ENCODE peak calls at places on chromosomes 16 and 17, in six cellular contexts. L is effector memory CD4-positive, alpha-beta T cell; B is adrenal gland; G is IMR-90; T is PC-9; C is lung. Q is an unnamed sample.

GRCh38 chr17:58165981-58166380 is 801 bp upstream of the OR4D2 start:
- DNase-seq in T (no peak), G (no peak), L (no peak), C (no peak), B (no peak), Q (no peak)

GRCh38 chr17:62911106-62911505 is 54.9 kb upstream of the TANC2 start:
- DNase-seq in G (no peak), C (peak; percentile 11), B (no peak), T (no peak), L (no peak), Q (no peak)

GRCh38 chr17:73347355-73347754 is 35.6 kb upstream of the CDC42EP4 start:
- DNase-seq in G (no peak), L (no peak), C (no peak), B (no peak), T (no peak), Q (peak; percentile 49)

GRCh38 chr17:44108440-44109311 is 14.8 kb downstream of the HDAC5 start:
- DNase-seq in G (peak; percentile 98), B (peak; percentile 94), C (peak; percentile 47), T (peak; percentile 82), L (no peak), Q (peak; percentile 93)

GRCh38 chr16:25575363-25575762 is 116.4 kb upstream of the HS3ST4 start:
- DNase-seq in G (no peak), B (no peak), L (no peak), T (no peak), C (no peak), Q (no peak)

GRCh38 chr17:8041980-8042379 is 3.1 kb downstream of the ALOX15B start:
- DNase-seq in T (no peak), L (no peak), G (no peak), B (no peak), C (no peak), Q (no peak)

GRCh38 chr17:14506364-14506763 is 205.5 kb downstream of the HS3ST3B1 start:
- DNase-seq in C (no peak), L (no peak), B (no peak), T (no peak), G (no peak), Q (no peak)

GRCh38 chr17:56933868-56934267 is 20.0 kb upstream of the TRIM25 start:
- DNase-seq in B (no peak), T (no peak), L (no peak), C (no peak), G (no peak), Q (no peak)

GRCh38 chr17:64327201-64327930 is 63.3 kb downstream of the PECAM1 start:
- DNase-seq in B (no peak), L (no peak), T (no peak), G (no peak), C (no peak), Q (no peak)

GRCh38 chr16:23508589-23509440 is 1.5 kb downstream of the GGA2 start:
- DNase-seq in C (no peak), B (no peak), G (no peak), T (no peak), L (no peak), Q (no peak)

GRCh38 chr16:66226762-66227161 is 139.7 kb upstream of the CDH5 start:
- DNase-seq in L (no peak), B (no peak), T (no peak), G (no peak), C (no peak), Q (no peak)

GRCh38 chr16:86631441-86631840 is 53.1 kb downstream of the FOXL1 start:
- DNase-seq in C (no peak), B (no peak), L (no peak), T (no peak), G (no peak), Q (no peak)

GRCh38 chr16:22971346-22971924 is 157.5 kb downstream of the HS3ST2 start:
- DNase-seq in B (no peak), L (no peak), C (no peak), T (no peak), G (no peak), Q (no peak)

GRCh38 chr16:86529160-86529559 is 18.8 kb downstream of the FOXF1 start:
- DNase-seq in L (no peak), T (no peak), C (no peak), G (peak; percentile 13), B (no peak), Q (peak; percentile 60)

GRCh38 chr16:87201052-87201451 is 116.1 kb downstream of the C16orf95 start:
- DNase-seq in T (no peak), L (no peak), G (peak; percentile 99), C (peak; percentile 50), B (peak; percentile 32), Q (peak; percentile 67)

GRCh38 chr16:74567901-74568300 is 39.0 kb downstream of the GLG1 start:
- DNase-seq in B (no peak), L (no peak), T (no peak), G (no peak), C (no peak), Q (no peak)

GRCh38 chr17:3448059-3448630 is 14.5 kb upstream of the OR1E2 start:
- DNase-seq in G (no peak), B (no peak), L (no peak), T (no peak), C (no peak), Q (no peak)

GRCh38 chr16:25006504-25007055 is 8.6 kb downstream of the ARHGAP17 start:
- DNase-seq in G (peak; percentile 71), C (no peak), T (peak; percentile 64), L (no peak), B (no peak), Q (no peak)

GRCh38 chr17:35889241-35889640 is 9.1 kb upstream of the CCL5 start:
- DNase-seq in C (no peak), G (no peak), L (no peak), B (no peak), T (no peak), Q (no peak)

GRCh38 chr16:2962334-2963073 is 1.6 kb upstream of the KREMEN2 start:
- DNase-seq in T (no peak), G (no peak), L (no peak), C (no peak), B (no peak), Q (peak; percentile 53)

GRCh38 chr17:77914440-77915254 is 43.9 kb upstream of the TNRC6C start:
- DNase-seq in L (no peak), T (no peak), C (no peak), G (no peak), B (no peak), Q (no peak)

GRCh38 chr16:4105848-4106247 is 10.4 kb downstream of the ADCY9 start:
- DNase-seq in T (no peak), C (no peak), L (no peak), G (no peak), B (no peak), Q (no peak)

GRCh38 chr16:27795992-27796614 is 246.2 kb downstream of the KATNIP start:
- DNase-seq in C (peak; percentile 35), L (no peak), T (peak; percentile 58), B (peak; percentile 50), G (peak; percentile 31), Q (no peak)

GRCh38 chr17:34503804-34504203 is 75.6 kb upstream of the TMEM132E start:
- DNase-seq in B (no peak), T (no peak), C (no peak), G (no peak), L (no peak), Q (no peak)

GRCh38 chr16:79150626-79151025 is 449.9 kb downstream of the MAF start:
- DNase-seq in L (no peak), B (no peak), C (no peak), G (no peak), T (no peak), Q (no peak)

GRCh38 chr16:79150128-79150527 is 450.4 kb downstream of the MAF start:
- DNase-seq in L (no peak), C (no peak), B (no peak), G (no peak), T (no peak), Q (no peak)

GRCh38 chr16:79155904-79156303 is 444.6 kb downstream of the MAF start:
- DNase-seq in T (no peak), L (no peak), G (no peak), C (no peak), B (no peak), Q (no peak)

GRCh38 chr16:79156761-79157160 is 443.8 kb downstream of the MAF start:
- DNase-seq in C (no peak), G (no peak), L (no peak), T (no peak), B (no peak), Q (no peak)

GRCh38 chr16:79154081-79154480 is 446.5 kb downstream of the MAF start:
- DNase-seq in C (no peak), T (no peak), G (no peak), B (no peak), L (no peak), Q (no peak)
- H3K4me1 ChIP-seq in C (peaks cover 1% of the 10 kb centered on the region), T (no peaks in the 10 kb centered on the region), G (no peaks in the 10 kb centered on the region), B (no peaks in the 10 kb centered on the region), L (no peaks in the 10 kb centered on the region), Q (no peaks in the 10 kb centered on the region)

GRCh38 chr16:68479271-68479670 is 31.0 kb upstream of the SMPD3 start:
- DNase-seq in C (no peak), G (no peak), B (no peak), L (no peak), T (no peak), Q (no peak)
- H3K27ac ChIP-seq in C (no peak overlapping the region), G (no peak overlapping the region), B (no peak overlapping the region), L (no peak overlapping the region), T (peak overlapping the region; percentile 72), Q (no peak overlapping the region)

DNA sequence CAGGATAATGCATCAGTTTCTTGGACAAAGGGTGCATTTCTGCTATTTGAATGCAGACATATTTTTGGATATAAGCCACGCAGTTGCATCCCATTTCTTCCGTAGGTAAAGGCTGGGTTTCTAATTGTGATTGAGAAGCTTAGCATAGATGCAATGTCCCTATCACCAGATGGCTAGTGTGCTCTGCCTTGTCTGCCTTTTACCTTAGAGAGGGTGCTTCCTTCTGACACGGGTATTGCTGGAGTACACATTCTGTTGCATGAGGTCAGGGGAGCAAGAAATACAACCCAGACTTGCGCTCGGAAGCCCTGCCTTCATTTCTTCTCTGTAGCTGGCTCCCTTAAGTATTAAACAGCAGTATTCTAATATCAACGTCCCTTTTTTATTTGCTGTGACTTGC is 337.4 kb downstream of the WWOX start:
- DNase-seq in T (no peak), B (no peak), C (no peak), G (no peak), L (no peak), Q (no peak)
- H3K4me1 ChIP-seq in T (no peaks in the 10 kb centered on the region), B (no peaks in the 10 kb centered on the region), C (no peaks in the 10 kb centered on the region), G (no peaks in the 10 kb centered on the region), L (no peaks in the 10 kb centered on the region), Q (no peaks in the 10 kb centered on the region)

DNA sequence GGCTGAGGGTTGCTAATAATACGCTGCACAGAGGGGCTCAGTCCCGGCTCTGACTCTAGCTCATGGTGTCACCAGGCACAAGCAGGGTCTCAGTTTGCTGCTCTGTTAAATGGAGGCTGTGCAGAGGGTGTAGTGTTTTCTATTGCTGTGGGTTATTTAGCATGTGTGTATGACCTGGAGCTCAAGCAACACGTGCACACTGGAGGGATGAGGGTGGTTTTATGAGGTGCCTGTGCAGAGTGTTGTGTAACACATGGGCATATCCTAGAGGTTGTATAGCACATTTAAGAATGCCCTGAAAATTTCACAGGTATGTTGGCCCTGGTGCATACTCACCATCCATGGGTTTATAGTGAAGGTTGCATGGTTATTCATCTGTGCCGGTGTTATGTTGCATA is 13.3 kb downstream of the THRA start:
- DNase-seq in C (no peak), B (no peak), G (no peak), T (no peak), L (no peak), Q (no peak)
- H3K27ac ChIP-seq in C (peak overlapping the region; percentile 71), B (no peak overlapping the region), G (no peak overlapping the region), T (no peak overlapping the region), L (no peak overlapping the region), Q (peak overlapping the region; percentile 94)